ENCODE peak calls at places on chromosomes 6 and 20, in five cellular contexts. Y is fibroblast of lung, K is body of pancreas, R is AG04450, M is heart right ventricle. H is an unnamed sample.

GRCh38 chr20:63080411-63080810 is 73.6 kb upstream of the BHLHE23 start:
- DNase-seq in Y (no peak), K (no peak), R (no peak), M (peak; percentile 1), H (peak; percentile 47)

GRCh38 chr20:38725959-38726848 is 1.9 kb downstream of the SLC32A1 start:
- DNase-seq in Y (no peak), K (peak; percentile 45), R (no peak), M (no peak), H (peak; percentile 43)

GRCh38 chr6:157157228-157157627 is 166.1 kb downstream of the TMEM242 start:
- DNase-seq in Y (no peak), K (no peak), R (no peak), M (no peak), H (no peak)

GRCh38 chr6:38612386-38612965 is 27.3 kb downstream of the BTBD9 start:
- DNase-seq in Y (peak; percentile 82), K (no peak), R (peak; percentile 21), M (no peak), H (no peak)

GRCh38 chr6:27288136-27289044 is 23.7 kb downstream of the POM121L2 start:
- DNase-seq in Y (no peak), K (no peak), R (no peak), M (no peak), H (no peak)

GRCh38 chr6:105495515-105495914 is 92.6 kb upstream of the PREP start:
- DNase-seq in Y (no peak), K (no peak), R (no peak), M (no peak), H (no peak)

GRCh38 chr6:107545761-107546160 is 55.8 kb downstream of the SOBP start:
- DNase-seq in Y (no peak), K (no peak), R (no peak), M (no peak), H (no peak)

GRCh38 chr20:59084041-59084841 is 41.7 kb upstream of the PRELID3B start:
- DNase-seq in Y (no peak), K (peak; percentile 22), R (no peak), M (peak; percentile 56), H (peak; percentile 64)

GRCh38 chr6:125073071-125073470 is 80.5 kb upstream of the TPD52L1 start:
- DNase-seq in Y (peak; percentile 15), K (no peak), R (no peak), M (no peak), H (no peak)

GRCh38 chr20:38883081-38883980 is 42.9 kb upstream of the FAM83D start:
- DNase-seq in Y (peak; percentile 1), K (no peak), R (no peak), M (peak; percentile 28), H (no peak)

GRCh38 chr6:169864148-169865030 is 113.0 kb downstream of the ERMARD start:
- DNase-seq in Y (no peak), K (no peak), R (no peak), M (no peak), H (no peak)

GRCh38 chr20:49901588-49901987 is 13.7 kb downstream of the SPATA2 start:
- DNase-seq in Y (no peak), K (no peak), R (no peak), M (no peak), H (no peak)

GRCh38 chr6:35419431-35419830 is 32.7 kb upstream of the FANCE start:
- DNase-seq in Y (peak; percentile 30), K (no peak), R (peak; percentile 83), M (no peak), H (no peak)

GRCh38 chr6:14274552-14275492 is 157.2 kb downstream of the CD83 start:
- DNase-seq in Y (peak; percentile 22), K (no peak), R (no peak), M (no peak), H (no peak)

GRCh38 chr20:35317416-35317815 is 25.2 kb upstream of the FAM83C start:
- DNase-seq in Y (peak; percentile 40), K (no peak), R (no peak), M (no peak), H (no peak)

GRCh38 chr20:2042400-2042799 is 48.5 kb upstream of the PDYN start:
- DNase-seq in Y (peak; percentile 65), K (no peak), R (no peak), M (no peak), H (no peak)

GRCh38 chr20:62339647-62340062 is 27.5 kb downstream of the LAMA5 start:
- DNase-seq in Y (no peak), K (no peak), R (no peak), M (no peak), H (no peak)

GRCh38 chr6:132132420-132132819 is 181.2 kb upstream of the CCN2 start:
- DNase-seq in Y (peak; percentile 84), K (no peak), R (no peak), M (no peak), H (no peak)

GRCh38 chr6:109002100-109002697 is 92.4 kb downstream of the SESN1 start:
- DNase-seq in Y (peak; percentile 23), K (no peak), R (no peak), M (no peak), H (no peak)

GRCh38 chr20:59662856-59663512 is 58.6 kb downstream of the PHACTR3 start:
- DNase-seq in Y (no peak), K (no peak), R (no peak), M (no peak), H (no peak)

GRCh38 chr6:122702846-122703245 is 76.7 kb upstream of the FABP7 start:
- DNase-seq in Y (no peak), K (no peak), R (no peak), M (no peak), H (no peak)

GRCh38 chr6:104404377-104404776 is 455.3 kb downstream of the HACE1 start:
- DNase-seq in Y (no peak), K (no peak), R (no peak), M (no peak), H (no peak)

DNA sequence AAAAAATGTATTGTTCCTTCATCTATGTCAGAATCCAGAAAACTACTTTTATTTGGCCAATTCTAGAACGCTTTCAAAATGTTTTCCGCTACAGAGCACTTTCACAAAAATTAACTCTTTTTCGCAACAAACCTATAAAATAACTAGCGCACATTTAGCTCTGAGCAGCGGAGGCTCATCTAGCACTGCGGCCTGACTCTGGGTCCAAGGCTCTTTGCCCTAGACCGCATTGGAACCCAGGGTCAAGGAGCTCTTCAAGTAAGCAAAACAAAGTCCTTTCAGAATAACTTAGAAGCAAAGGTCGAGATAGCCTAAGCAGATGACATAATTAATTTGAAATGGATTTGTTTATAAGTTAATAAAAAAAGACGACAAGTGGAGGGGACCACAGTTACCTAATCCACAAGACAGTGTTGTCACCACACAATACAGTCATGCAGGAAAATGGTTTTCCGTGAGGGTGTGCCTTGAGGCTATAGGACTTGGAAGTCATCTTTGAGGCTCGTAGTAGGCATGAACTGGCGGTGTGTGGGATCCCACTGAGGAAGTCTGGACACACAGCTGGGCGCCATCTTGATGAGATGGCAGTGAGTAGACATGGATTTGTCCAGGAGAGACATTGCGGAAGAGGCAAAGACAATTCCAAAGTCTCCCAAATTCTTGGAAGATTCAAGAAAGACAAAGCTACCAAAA is 29.2 kb upstream of the IRF4 start:
- DNase-seq in Y (no peak), K (no peak), R (no peak), M (no peak), H (no peak)
- H3K9me3 ChIP-seq in Y (no peaks in the 10 kb centered on the region), K (no peaks in the 10 kb centered on the region), R (peaks cover 68% of the 10 kb centered on the region), M (no peaks in the 10 kb centered on the region), H (no peaks in the 10 kb centered on the region)

DNA sequence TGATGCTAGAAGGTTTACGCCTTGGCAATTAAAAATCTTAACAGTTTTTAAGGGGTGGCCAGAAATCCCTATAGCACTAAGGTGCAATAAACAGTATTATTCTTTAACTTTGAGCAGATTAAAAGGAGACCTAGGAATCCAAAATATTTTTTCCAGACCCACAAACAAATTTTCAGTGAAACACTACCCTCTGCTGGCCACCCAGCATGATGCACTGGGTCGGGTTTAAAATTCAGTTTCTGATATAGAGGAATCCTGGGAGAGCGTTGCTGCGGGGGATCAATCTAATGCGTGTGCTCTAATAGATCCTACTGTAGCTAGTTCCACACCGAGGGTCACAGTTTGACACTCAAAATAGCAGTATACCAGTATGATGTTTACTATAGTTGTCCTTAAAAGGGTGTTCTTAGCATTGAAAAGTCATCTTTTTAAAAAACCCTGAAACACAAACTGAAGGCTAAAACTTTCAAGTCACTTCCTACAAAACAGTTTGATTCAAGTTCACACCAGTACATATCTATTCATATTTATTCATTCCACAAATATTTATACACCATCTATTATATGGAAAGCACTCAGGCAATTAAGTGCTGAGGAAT is 10.2 kb downstream of the UBE3D start:
- DNase-seq in Y (peak; percentile 19), K (peak; percentile 50), R (no peak), M (no peak), H (no peak)
- TF ChIP-seq CTCF in Y (peak; percentile 86), K (peak; percentile 78), R (peak; percentile 83), M (peak; percentile 89), H (peak; percentile 87)

GRCh38 chr20:25864326-25864970 is 167.8 kb upstream of the ZNF337 start:
- DNase-seq in Y (no peak), K (no peak), R (no peak), M (no peak), H (no peak)

GRCh38 chr20:25865715-25866656 is 169.3 kb upstream of the ZNF337 start:
- DNase-seq in Y (peak; percentile 49), K (peak; percentile 76), R (no peak), M (peak; percentile 87), H (peak; percentile 85)

GRCh38 chr20:25864986-25865714 is 168.5 kb upstream of the ZNF337 start:
- DNase-seq in Y (no peak), K (no peak), R (no peak), M (no peak), H (no peak)

GRCh38 chr20:25863536-25864325 is 167.1 kb upstream of the ZNF337 start:
- DNase-seq in Y (no peak), K (no peak), R (no peak), M (no peak), H (no peak)

DNA sequence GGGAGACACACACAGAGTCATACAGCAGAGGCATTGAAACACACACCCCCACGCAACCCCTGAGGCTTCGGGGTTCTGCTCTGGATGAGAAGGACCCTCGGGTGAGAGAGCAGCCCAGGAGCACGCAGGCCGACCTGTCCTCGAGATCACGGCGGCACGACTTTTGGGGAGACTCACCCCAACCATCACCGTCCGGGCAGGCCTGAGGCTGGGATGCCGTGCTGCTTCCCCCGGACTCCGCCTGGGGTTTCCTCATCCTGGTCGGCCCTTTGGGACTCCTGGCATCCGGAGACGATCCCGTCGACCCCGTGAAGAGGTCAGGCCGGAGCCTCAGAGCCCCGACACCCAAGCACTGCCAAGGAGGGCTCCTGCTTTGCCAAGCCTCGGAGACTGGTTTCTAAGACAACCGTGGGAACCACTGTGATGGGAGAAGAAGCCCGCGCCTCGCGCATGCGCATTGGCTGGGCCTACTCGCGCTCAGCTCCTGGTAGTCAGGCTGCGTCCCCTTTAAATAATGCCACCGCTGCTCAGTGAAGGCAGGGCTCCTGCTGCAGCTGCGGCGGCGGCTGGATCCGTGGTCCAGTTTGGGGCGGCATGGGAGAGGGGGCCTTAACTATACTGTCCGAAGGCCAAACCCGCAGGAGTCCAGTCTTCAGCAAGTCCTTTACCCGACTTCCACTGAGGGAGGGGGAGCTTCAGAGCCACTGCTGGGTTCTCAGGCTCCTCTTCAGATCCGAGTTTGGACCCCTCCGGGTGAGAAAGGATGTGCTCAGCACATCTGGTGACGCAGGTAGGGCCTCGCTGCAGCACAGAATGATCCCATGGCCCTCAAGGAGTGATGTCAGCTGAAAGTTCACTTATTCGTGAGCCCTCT is 171.4 kb upstream of the ZNF337 start:
- DNase-seq in Y (peak; percentile 50), K (peak; percentile 74), R (no peak), M (peak; percentile 86), H (peak; percentile 64)
- H3K4me3 ChIP-seq in Y (peak overlapping the region; percentile 5), K (no peak overlapping the region), R (peak overlapping the region; percentile 27), M (peak overlapping the region; percentile 56), H (peak overlapping the region; percentile 14)

DNA sequence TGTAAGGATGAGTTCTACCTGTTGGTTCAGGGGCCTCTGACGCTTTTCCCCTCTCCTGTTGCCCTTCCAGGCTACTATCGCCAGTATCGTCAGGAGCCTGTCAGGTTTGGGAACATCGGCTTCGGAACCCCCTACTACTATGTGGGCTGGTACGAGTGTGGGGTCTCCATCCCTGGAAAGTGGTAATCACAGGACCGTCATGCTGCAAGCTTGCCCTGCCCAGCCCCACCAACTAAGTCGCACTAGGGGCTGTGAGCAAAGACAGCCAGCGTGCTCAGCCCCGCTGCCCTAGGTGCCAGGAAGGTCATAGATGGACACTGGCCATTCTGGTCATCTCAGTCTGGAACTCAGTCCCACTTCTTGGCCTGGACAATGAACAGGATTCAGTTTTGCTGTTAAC is 102.1 kb downstream of the FNDC1 start:
- DNase-seq in Y (no peak), K (no peak), R (no peak), M (no peak), H (no peak)
- H3K9me3 ChIP-seq in Y (no peaks in the 10 kb centered on the region), K (no peaks in the 10 kb centered on the region), R (no peaks in the 10 kb centered on the region), M (no peaks in the 10 kb centered on the region), H (no peaks in the 10 kb centered on the region)